ENCODE peak calls at places on chromosome 2, in ten cellular contexts. A, Z, F, D, U, Q, B, N, L and T are unnamed samples.
A peak's percentile ranks its signal among the peaks of the same experiment; 100 is the strongest.

GRCh38 chr2:191155608-191156071 is 4.8 kb upstream of the STAT4 start:
- DNase-seq in A (no peak), B (no peak), U (no peak), F (no peak), Q (no peak), L (peak; percentile 35), D (no peak), Z (no peak), N (peak; percentile 58), T (peak; percentile 66)

GRCh38 chr2:160694221-160694620 is 200.6 kb upstream of the RBMS1 start:
- DNase-seq in N (no peak), B (no peak), F (no peak), Z (no peak), U (no peak), A (no peak), L (no peak), D (no peak), Q (no peak), T (no peak)

GRCh38 chr2:166803314-166803986 is 84.8 kb upstream of the XIRP2 start:
- DNase-seq in Z (no peak), N (no peak), A (no peak), D (no peak), L (no peak), B (no peak), U (no peak), Q (no peak), F (no peak), T (no peak)

GRCh38 chr2:97675714-97676113 is 6.2 kb downstream of the C2orf92 start:
- DNase-seq in D (no peak), B (no peak), N (no peak), L (no peak), U (no peak), Z (no peak), A (no peak), F (no peak), Q (no peak), T (no peak)

GRCh38 chr2:43224131-43224570 is 2.3 kb downstream of the ZFP36L2 start:
- DNase-seq in B (peak; percentile 75), U (peak; percentile 77), Q (peak; percentile 93), A (peak; percentile 72), D (peak; percentile 88), Z (peak; percentile 23), N (no peak), F (peak; percentile 90), L (no peak), T (no peak)

GRCh38 chr2:110886806-110887573 is 154.6 kb downstream of the ACOXL start:
- DNase-seq in D (no peak), L (no peak), B (no peak), U (no peak), A (no peak), F (no peak), Q (no peak), Z (no peak), N (no peak), T (no peak)

GRCh38 chr2:235080108-235080507 is 128.3 kb downstream of the SH3BP4 start:
- DNase-seq in N (no peak), U (no peak), B (no peak), Q (no peak), L (no peak), A (no peak), F (no peak), D (no peak), Z (no peak), T (no peak)

GRCh38 chr2:53715568-53715967 is 52.0 kb upstream of the CHAC2 start:
- DNase-seq in L (peak; percentile 4), N (peak; percentile 4), Q (no peak), A (no peak), F (no peak), B (no peak), D (no peak), U (no peak), Z (no peak), T (no peak)

GRCh38 chr2:160464996-160465395 is 28.6 kb downstream of the RBMS1 start:
- DNase-seq in F (no peak), A (no peak), U (no peak), Z (no peak), D (no peak), L (no peak), B (no peak), N (no peak), Q (no peak), T (no peak)

GRCh38 chr2:54665436-54665856 is 58.0 kb upstream of the EML6 start:
- DNase-seq in L (no peak), D (peak; percentile 63), N (no peak), B (no peak), Q (no peak), A (no peak), U (peak; percentile 54), Z (no peak), F (no peak), T (peak; percentile 25)

GRCh38 chr2:11833601-11834000 is 87.2 kb downstream of the LPIN1 start:
- DNase-seq in L (no peak), B (no peak), F (no peak), A (no peak), N (no peak), Q (no peak), U (no peak), D (peak; percentile 64), Z (no peak), T (no peak)

GRCh38 chr2:37711308-37711731 is 39.9 kb upstream of the CDC42EP3 start:
- DNase-seq in N (no peak), F (no peak), L (peak; percentile 36), B (no peak), A (no peak), Q (peak; percentile 76), U (no peak), Z (peak; percentile 57), D (peak; percentile 96), T (no peak)

GRCh38 chr2:142880275-142880674 is 2.8 kb downstream of the KYNU start:
- DNase-seq in F (no peak), Q (no peak), Z (no peak), N (no peak), U (no peak), B (no peak), A (no peak), L (no peak), D (peak; percentile 11), T (no peak)

GRCh38 chr2:121805767-121806145 is 50.3 kb downstream of the TSN start:
- DNase-seq in A (no peak), Z (no peak), N (no peak), L (no peak), Q (no peak), B (no peak), D (no peak), U (no peak), F (no peak), T (no peak)